ENCODE peak calls at places on chromosomes 12 and 14, in eight cellular contexts. T is HFF-Myc; G is WERI-Rb-1; X is fibroblast of pulmonary artery; I is AG09309; U is fibroblast of mammary gland; F is CD8-positive, alpha-beta memory T cell; P is CD8-positive, alpha-beta T cell. K is an unnamed sample.

GRCh38 chr14:100533647-100534485 is 53.4 kb downstream of the BEGAIN start:
- DNase-seq in T (no peak), G (peak; percentile 2), X (no peak), I (no peak), U (no peak), F (no peak), P (no peak), K (no peak)

GRCh38 chr14:101034986-101035385 is 131.5 kb upstream of the RTL1 start:
- DNase-seq in T (no peak), G (no peak), X (no peak), I (no peak), U (no peak), F (no peak), P (no peak), K (no peak)

GRCh38 chr12:118853634-118854033 is 127.7 kb upstream of the SRRM4 start:
- DNase-seq in T (no peak), G (peak; percentile 60), X (no peak), I (no peak), U (no peak), F (no peak), P (no peak), K (no peak)

GRCh38 chr14:24734917-24735500 is 101.0 kb upstream of the GZMB start:
- DNase-seq in T (peak; percentile 72), G (peak; percentile 17), X (peak; percentile 82), I (peak; percentile 43), U (peak; percentile 82), F (no peak), P (no peak), K (peak; percentile 81)

GRCh38 chr14:89233184-89233583 is 183.8 kb downstream of the FOXN3 start:
- DNase-seq in T (no peak), G (no peak), X (no peak), I (no peak), U (no peak), F (no peak), P (no peak), K (no peak)

GRCh38 chr12:92739099-92739498 is 36.3 kb downstream of the PLEKHG7 start:
- DNase-seq in T (no peak), G (no peak), X (peak; percentile 29), I (no peak), U (peak; percentile 49), F (no peak), P (no peak), K (no peak)

GRCh38 chr12:76820888-76821482 is 57.1 kb downstream of the ZDHHC17 start:
- DNase-seq in T (peak; percentile 21), G (peak; percentile 48), X (peak; percentile 44), I (no peak), U (peak; percentile 40), F (no peak), P (no peak), K (peak; percentile 38)

GRCh38 chr12:574475-575128 is 88.6 kb downstream of the NINJ2 start:
- DNase-seq in T (no peak), G (no peak), X (peak; percentile 11), I (no peak), U (peak; percentile 62), F (no peak), P (no peak), K (peak; percentile 6)

GRCh38 chr14:102086346-102086971 is 385 bp downstream of the HSP90AA1 start:
- DNase-seq in T (no peak), G (no peak), X (peak; percentile 63), I (no peak), U (peak; percentile 63), F (peak; percentile 78), P (peak; percentile 61), K (peak; percentile 82)

GRCh38 chr12:68336754-68337343 is 4.7 kb upstream of the MDM1 start:
- DNase-seq in T (no peak), G (no peak), X (no peak), I (no peak), U (no peak), F (no peak), P (no peak), K (no peak)

GRCh38 chr14:23577004-23577681 is 1.4 kb downstream of the JPH4 start:
- DNase-seq in T (no peak), G (no peak), X (no peak), I (no peak), U (no peak), F (no peak), P (no peak), K (no peak)

GRCh38 chr14:51079085-51079484 is 15.8 kb downstream of the TRIM9 start:
- DNase-seq in T (no peak), G (no peak), X (peak; percentile 23), I (no peak), U (peak; percentile 77), F (no peak), P (no peak), K (peak; percentile 55)

GRCh38 chr12:40953076-40953475 is 235.0 kb upstream of the PDZRN4 start:
- DNase-seq in T (no peak), G (no peak), X (no peak), I (no peak), U (peak; percentile 63), F (no peak), P (no peak), K (peak; percentile 32)

DNA sequence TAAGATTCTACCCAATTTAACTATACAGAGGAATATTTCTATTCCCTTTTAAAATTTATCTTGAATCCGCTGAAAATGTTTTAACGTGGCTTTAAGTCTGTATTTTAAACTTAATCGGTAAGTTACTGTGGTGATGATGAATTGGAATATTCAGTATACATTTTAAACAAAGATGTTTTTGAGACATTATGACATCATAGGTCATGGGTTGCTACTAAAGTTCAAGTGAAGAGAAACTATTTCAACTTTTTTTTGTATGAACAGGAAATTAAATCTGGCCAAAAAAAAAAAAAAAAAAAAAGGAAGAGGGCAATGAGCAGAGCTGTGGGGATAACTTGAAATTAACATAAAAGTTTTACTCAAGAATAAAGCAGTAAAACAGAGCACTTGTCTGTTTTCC is 109.0 kb downstream of the PLEKHA5 start:
- DNase-seq in T (no peak), G (no peak), X (no peak), I (no peak), U (no peak), F (no peak), P (no peak), K (no peak)
- H3K4me3 ChIP-seq in T (no peak overlapping the region), G (no peak overlapping the region), X (no peak overlapping the region), I (no peak overlapping the region), U (no peak overlapping the region), F (no peak overlapping the region), P (no peak overlapping the region), K (no peak overlapping the region)

GRCh38 chr12:51865757-51866270 is 17.3 kb upstream of the FIGNL2 start:
- DNase-seq in T (no peak), G (no peak), X (no peak), I (no peak), U (no peak), F (no peak), P (no peak), K (no peak)

GRCh38 chr12:51863921-51864700 is 15.6 kb upstream of the FIGNL2 start:
- DNase-seq in T (no peak), G (peak; percentile 90), X (no peak), I (no peak), U (no peak), F (peak; percentile 19), P (no peak), K (no peak)

GRCh38 chr12:51866324-51866723 is 17.8 kb upstream of the FIGNL2 start:
- DNase-seq in T (no peak), G (no peak), X (no peak), I (no peak), U (no peak), F (no peak), P (no peak), K (no peak)

GRCh38 chr12:51865470-51865745 is 16.9 kb upstream of the FIGNL2 start:
- DNase-seq in T (no peak), G (no peak), X (no peak), I (no peak), U (no peak), F (no peak), P (no peak), K (no peak)

GRCh38 chr12:51864701-51865469 is 16.4 kb upstream of the FIGNL2 start:
- DNase-seq in T (no peak), G (peak; percentile 49), X (no peak), I (no peak), U (peak; percentile 10), F (no peak), P (no peak), K (no peak)
- H3K4me3 ChIP-seq in T (no peak overlapping the region), G (peak overlapping the region; percentile 55), X (no peak overlapping the region), I (no peak overlapping the region), U (no peak overlapping the region), F (no peak overlapping the region), P (no peak overlapping the region), K (peak overlapping the region; percentile 33)

GRCh38 chr14:75426332-75427125 is 1.3 kb upstream of the JDP2 start:
- DNase-seq in T (no peak), G (no peak), X (no peak), I (no peak), U (no peak), F (no peak), P (no peak), K (no peak)
- H3K4me3 ChIP-seq in T (no peak overlapping the region), G (no peak overlapping the region), X (no peak overlapping the region), I (no peak overlapping the region), U (no peak overlapping the region), F (no peak overlapping the region), P (no peak overlapping the region), K (no peak overlapping the region)

GRCh38 chr14:64272019-64272418 is 22.2 kb downstream of the ESR2 start:
- DNase-seq in T (no peak), G (no peak), X (no peak), I (no peak), U (no peak), F (no peak), P (no peak), K (no peak)
- H3K4me3 ChIP-seq in T (no peak overlapping the region), G (no peak overlapping the region), X (no peak overlapping the region), I (no peak overlapping the region), U (no peak overlapping the region), F (no peak overlapping the region), P (no peak overlapping the region), K (no peak overlapping the region)

GRCh38 chr12:80317899-80318298 is 126.1 kb upstream of the PTPRQ start:
- DNase-seq in T (no peak), G (no peak), X (no peak), I (no peak), U (no peak), F (no peak), P (no peak), K (no peak)
- H3K4me3 ChIP-seq in T (no peak overlapping the region), G (no peak overlapping the region), X (no peak overlapping the region), I (no peak overlapping the region), U (no peak overlapping the region), F (no peak overlapping the region), P (no peak overlapping the region), K (no peak overlapping the region)